ENCODE peak calls at places on chromosomes 4 and X, in nine cellular contexts. One of them, this sample, is unnamed. For H3K27me3, the result is how much of the 10 kb centered on the place peaks cover.

GRCh38 chrX:153827016-153827415 is 3.3 kb downstream of the PDZD4 start:
- DNase-seq in IMR-90: no peak
- DNase-seq in CD8-positive, alpha-beta T cell: no peak
- DNase-seq in ascending aorta: no peak
- DNase-seq in brain microvascular endothelial cell: no peak
- DNase-seq in GM23248: no peak
- DNase-seq in left ventricle myocardium inferior: no peak
- DNase-seq in suprapubic skin: no peak
- DNase-seq in ovary: no peak
- DNase-seq in this sample: no peak

GRCh38 chr4:120071192-120071795 is 4.6 kb upstream of the MAD2L1 start:
- DNase-seq in left ventricle myocardium inferior: no peak
- DNase-seq in CD8-positive, alpha-beta T cell: peak
- DNase-seq in ovary: no peak
- DNase-seq in brain microvascular endothelial cell: peak
- DNase-seq in GM23248: peak
- DNase-seq in ascending aorta: no peak
- DNase-seq in IMR-90: peak
- DNase-seq in suprapubic skin: no peak
- DNase-seq in this sample: no peak

GRCh38 chrX:133120406-133120805 is 23.5 kb upstream of the USP26 start:
- DNase-seq in ovary: no peak
- DNase-seq in CD8-positive, alpha-beta T cell: no peak
- DNase-seq in GM23248: no peak
- DNase-seq in suprapubic skin: no peak
- DNase-seq in IMR-90: no peak
- DNase-seq in left ventricle myocardium inferior: no peak
- DNase-seq in ascending aorta: no peak
- DNase-seq in brain microvascular endothelial cell: no peak
- DNase-seq in this sample: no peak

GRCh38 chrX:139832728-139833309 is 100.0 kb downstream of the ATP11C start:
- DNase-seq in ascending aorta: no peak
- DNase-seq in GM23248: no peak
- DNase-seq in IMR-90: no peak
- DNase-seq in left ventricle myocardium inferior: no peak
- DNase-seq in suprapubic skin: no peak
- DNase-seq in CD8-positive, alpha-beta T cell: no peak
- DNase-seq in ovary: no peak
- DNase-seq in brain microvascular endothelial cell: no peak
- DNase-seq in this sample: no peak

GRCh38 chr4:184472540-184473264 is 1.6 kb downstream of the IRF2 start:
- DNase-seq in GM23248: peak
- DNase-seq in suprapubic skin: peak
- DNase-seq in CD8-positive, alpha-beta T cell: peak
- DNase-seq in ascending aorta: peak
- DNase-seq in ovary: peak
- DNase-seq in left ventricle myocardium inferior: peak
- DNase-seq in IMR-90: peak
- DNase-seq in brain microvascular endothelial cell: peak
- DNase-seq in this sample: peak

GRCh38 chrX:94178145-94178790 is 504.3 kb downstream of the FAM133A start:
- DNase-seq in left ventricle myocardium inferior: no peak
- DNase-seq in IMR-90: no peak
- DNase-seq in ascending aorta: no peak
- DNase-seq in suprapubic skin: no peak
- DNase-seq in CD8-positive, alpha-beta T cell: no peak
- DNase-seq in ovary: no peak
- DNase-seq in GM23248: peak
- DNase-seq in brain microvascular endothelial cell: no peak
- DNase-seq in this sample: no peak

GRCh38 chr4:132759199-132759780 is 389.8 kb upstream of the PCDH10 start:
- DNase-seq in IMR-90: no peak
- DNase-seq in GM23248: no peak
- DNase-seq in CD8-positive, alpha-beta T cell: no peak
- DNase-seq in ovary: no peak
- DNase-seq in ascending aorta: no peak
- DNase-seq in brain microvascular endothelial cell: no peak
- DNase-seq in left ventricle myocardium inferior: no peak
- DNase-seq in suprapubic skin: no peak
- DNase-seq in this sample: no peak

GRCh38 chrX:118058924-118059323 is 57.7 kb downstream of the KLHL13 start:
- DNase-seq in GM23248: no peak
- DNase-seq in IMR-90: peak
- DNase-seq in suprapubic skin: no peak
- DNase-seq in CD8-positive, alpha-beta T cell: no peak
- DNase-seq in ascending aorta: no peak
- DNase-seq in brain microvascular endothelial cell: no peak
- DNase-seq in left ventricle myocardium inferior: no peak
- DNase-seq in ovary: no peak
- DNase-seq in this sample: no peak

GRCh38 chr4:125115941-125116340 is 198.8 kb upstream of the FAT4 start:
- DNase-seq in CD8-positive, alpha-beta T cell: no peak
- DNase-seq in ovary: no peak
- DNase-seq in left ventricle myocardium inferior: no peak
- DNase-seq in suprapubic skin: no peak
- DNase-seq in brain microvascular endothelial cell: peak
- DNase-seq in GM23248: peak
- DNase-seq in IMR-90: peak
- DNase-seq in ascending aorta: no peak
- DNase-seq in this sample: no peak

GRCh38 chr4:145709843-145710242 is 29.9 kb downstream of the C4orf51 start:
- DNase-seq in ascending aorta: no peak
- DNase-seq in ovary: no peak
- DNase-seq in CD8-positive, alpha-beta T cell: no peak
- DNase-seq in suprapubic skin: no peak
- DNase-seq in GM23248: peak
- DNase-seq in left ventricle myocardium inferior: no peak
- DNase-seq in brain microvascular endothelial cell: peak
- DNase-seq in IMR-90: peak
- DNase-seq in this sample: no peak

GRCh38 chr4:82493721-82494425 is 63.5 kb downstream of the ENOPH1 start:
- DNase-seq in ascending aorta: no peak
- DNase-seq in ovary: no peak
- DNase-seq in CD8-positive, alpha-beta T cell: no peak
- DNase-seq in IMR-90: peak
- DNase-seq in suprapubic skin: no peak
- DNase-seq in brain microvascular endothelial cell: no peak
- DNase-seq in GM23248: peak
- DNase-seq in left ventricle myocardium inferior: no peak
- DNase-seq in this sample: no peak

GRCh38 chr4:164027805-164028204 is 533.3 kb downstream of the TMA16 start:
- DNase-seq in brain microvascular endothelial cell: no peak
- DNase-seq in ascending aorta: no peak
- DNase-seq in IMR-90: no peak
- DNase-seq in suprapubic skin: no peak
- DNase-seq in left ventricle myocardium inferior: no peak
- DNase-seq in GM23248: no peak
- DNase-seq in CD8-positive, alpha-beta T cell: no peak
- DNase-seq in ovary: no peak
- DNase-seq in this sample: no peak

GRCh38 chr4:106266201-106266600 is 49.8 kb downstream of the TBCK start:
- DNase-seq in left ventricle myocardium inferior: no peak
- DNase-seq in brain microvascular endothelial cell: peak
- DNase-seq in CD8-positive, alpha-beta T cell: no peak
- DNase-seq in IMR-90: peak
- DNase-seq in suprapubic skin: no peak
- DNase-seq in GM23248: peak
- DNase-seq in ovary: no peak
- DNase-seq in ascending aorta: no peak
- DNase-seq in this sample: no peak

GRCh38 chrX:104833401-104833800 is 267.4 kb downstream of the IL1RAPL2 start:
- DNase-seq in CD8-positive, alpha-beta T cell: no peak
- DNase-seq in ascending aorta: no peak
- DNase-seq in brain microvascular endothelial cell: no peak
- DNase-seq in suprapubic skin: no peak
- DNase-seq in GM23248: peak
- DNase-seq in left ventricle myocardium inferior: no peak
- DNase-seq in ovary: no peak
- DNase-seq in IMR-90: no peak
- DNase-seq in this sample: no peak

GRCh38 chr4:2593003-2593402 is 56.6 kb downstream of the FAM193A start:
- DNase-seq in IMR-90: no peak
- DNase-seq in GM23248: no peak
- DNase-seq in suprapubic skin: no peak
- DNase-seq in brain microvascular endothelial cell: no peak
- DNase-seq in left ventricle myocardium inferior: no peak
- DNase-seq in ascending aorta: no peak
- DNase-seq in CD8-positive, alpha-beta T cell: no peak
- DNase-seq in ovary: no peak
- DNase-seq in this sample: no peak

GRCh38 chr4:110484767-110485166 is 8.8 kb downstream of the ENPEP start:
- DNase-seq in left ventricle myocardium inferior: no peak
- DNase-seq in ovary: no peak
- DNase-seq in ascending aorta: no peak
- DNase-seq in GM23248: peak
- DNase-seq in CD8-positive, alpha-beta T cell: no peak
- DNase-seq in brain microvascular endothelial cell: peak
- DNase-seq in IMR-90: peak
- DNase-seq in suprapubic skin: no peak
- DNase-seq in this sample: no peak

GRCh38 chr4:110483516-110483915 is 7.6 kb downstream of the ENPEP start:
- DNase-seq in suprapubic skin: no peak
- DNase-seq in brain microvascular endothelial cell: no peak
- DNase-seq in GM23248: peak
- DNase-seq in ovary: no peak
- DNase-seq in ascending aorta: no peak
- DNase-seq in IMR-90: no peak
- DNase-seq in left ventricle myocardium inferior: no peak
- DNase-seq in CD8-positive, alpha-beta T cell: no peak
- DNase-seq in this sample: no peak

GRCh38 chr4:110486226-110486625 is 10.3 kb downstream of the ENPEP start:
- DNase-seq in ovary: no peak
- DNase-seq in CD8-positive, alpha-beta T cell: no peak
- DNase-seq in left ventricle myocardium inferior: no peak
- DNase-seq in brain microvascular endothelial cell: no peak
- DNase-seq in IMR-90: no peak
- DNase-seq in ascending aorta: no peak
- DNase-seq in GM23248: no peak
- DNase-seq in suprapubic skin: no peak
- DNase-seq in this sample: no peak

GRCh38 chr4:110485452-110485851 is 9.5 kb downstream of the ENPEP start:
- DNase-seq in IMR-90: no peak
- DNase-seq in ascending aorta: no peak
- DNase-seq in suprapubic skin: no peak
- DNase-seq in GM23248: no peak
- DNase-seq in left ventricle myocardium inferior: no peak
- DNase-seq in brain microvascular endothelial cell: no peak
- DNase-seq in ovary: no peak
- DNase-seq in CD8-positive, alpha-beta T cell: no peak
- DNase-seq in this sample: no peak

GRCh38 chr4:110484029-110484428 is 8.1 kb downstream of the ENPEP start:
- DNase-seq in ascending aorta: no peak
- DNase-seq in suprapubic skin: no peak
- DNase-seq in GM23248: no peak
- DNase-seq in ovary: no peak
- DNase-seq in brain microvascular endothelial cell: no peak
- DNase-seq in CD8-positive, alpha-beta T cell: no peak
- DNase-seq in IMR-90: no peak
- DNase-seq in left ventricle myocardium inferior: no peak
- DNase-seq in this sample: no peak
- H3K27me3 ChIP-seq in ascending aorta: under half
- H3K27me3 ChIP-seq in suprapubic skin: under half
- H3K27me3 ChIP-seq in GM23248: under half
- H3K27me3 ChIP-seq in ovary: under half
- H3K27me3 ChIP-seq in brain microvascular endothelial cell: under half
- H3K27me3 ChIP-seq in CD8-positive, alpha-beta T cell: under half
- H3K27me3 ChIP-seq in IMR-90: under half
- H3K27me3 ChIP-seq in left ventricle myocardium inferior: under half
- H3K27me3 ChIP-seq in this sample: under half

DNA sequence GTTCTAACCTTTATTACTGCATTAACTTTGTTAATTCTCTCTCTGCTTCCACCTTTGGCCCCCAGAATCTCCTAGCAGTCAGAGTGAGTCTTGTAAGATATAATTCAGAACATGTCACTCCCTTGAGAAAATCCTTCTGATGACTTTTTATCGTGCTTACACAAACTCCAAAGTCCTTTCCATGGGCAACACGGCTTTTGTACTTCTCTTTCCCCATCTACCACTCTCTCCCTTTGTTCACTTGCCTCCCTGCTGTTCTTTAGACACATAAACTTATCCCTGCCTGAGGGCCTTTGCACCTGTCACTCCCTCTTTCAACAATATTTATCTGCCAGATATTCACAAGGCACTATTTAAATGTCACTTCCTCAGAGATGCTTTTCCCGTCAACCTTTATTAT is 64.8 kb downstream of the MAOB start:
- DNase-seq in GM23248: no peak
- DNase-seq in brain microvascular endothelial cell: no peak
- DNase-seq in suprapubic skin: no peak
- DNase-seq in IMR-90: no peak
- DNase-seq in ovary: no peak
- DNase-seq in CD8-positive, alpha-beta T cell: no peak
- DNase-seq in ascending aorta: no peak
- DNase-seq in left ventricle myocardium inferior: no peak
- DNase-seq in this sample: no peak
- H3K27ac ChIP-seq in GM23248: no peak
- H3K27ac ChIP-seq in brain microvascular endothelial cell: no peak
- H3K27ac ChIP-seq in suprapubic skin: no peak
- H3K27ac ChIP-seq in IMR-90: no peak
- H3K27ac ChIP-seq in ovary: no peak
- H3K27ac ChIP-seq in CD8-positive, alpha-beta T cell: no peak
- H3K27ac ChIP-seq in ascending aorta: no peak
- H3K27ac ChIP-seq in left ventricle myocardium inferior: no peak
- H3K27ac ChIP-seq in this sample: no peak

GRCh38 chr4:3721627-3722026 is 44.6 kb upstream of the ADRA2C start:
- DNase-seq in ascending aorta: peak
- DNase-seq in suprapubic skin: no peak
- DNase-seq in ovary: no peak
- DNase-seq in IMR-90: no peak
- DNase-seq in left ventricle myocardium inferior: no peak
- DNase-seq in brain microvascular endothelial cell: no peak
- DNase-seq in GM23248: no peak
- DNase-seq in CD8-positive, alpha-beta T cell: peak
- DNase-seq in this sample: no peak
- H3K27me3 ChIP-seq in ascending aorta: under half
- H3K27me3 ChIP-seq in suprapubic skin: half or more
- H3K27me3 ChIP-seq in ovary: under half
- H3K27me3 ChIP-seq in IMR-90: half or more
- H3K27me3 ChIP-seq in left ventricle myocardium inferior: half or more
- H3K27me3 ChIP-seq in brain microvascular endothelial cell: under half
- H3K27me3 ChIP-seq in GM23248: under half
- H3K27me3 ChIP-seq in CD8-positive, alpha-beta T cell: under half
- H3K27me3 ChIP-seq in this sample: under half

DNA sequence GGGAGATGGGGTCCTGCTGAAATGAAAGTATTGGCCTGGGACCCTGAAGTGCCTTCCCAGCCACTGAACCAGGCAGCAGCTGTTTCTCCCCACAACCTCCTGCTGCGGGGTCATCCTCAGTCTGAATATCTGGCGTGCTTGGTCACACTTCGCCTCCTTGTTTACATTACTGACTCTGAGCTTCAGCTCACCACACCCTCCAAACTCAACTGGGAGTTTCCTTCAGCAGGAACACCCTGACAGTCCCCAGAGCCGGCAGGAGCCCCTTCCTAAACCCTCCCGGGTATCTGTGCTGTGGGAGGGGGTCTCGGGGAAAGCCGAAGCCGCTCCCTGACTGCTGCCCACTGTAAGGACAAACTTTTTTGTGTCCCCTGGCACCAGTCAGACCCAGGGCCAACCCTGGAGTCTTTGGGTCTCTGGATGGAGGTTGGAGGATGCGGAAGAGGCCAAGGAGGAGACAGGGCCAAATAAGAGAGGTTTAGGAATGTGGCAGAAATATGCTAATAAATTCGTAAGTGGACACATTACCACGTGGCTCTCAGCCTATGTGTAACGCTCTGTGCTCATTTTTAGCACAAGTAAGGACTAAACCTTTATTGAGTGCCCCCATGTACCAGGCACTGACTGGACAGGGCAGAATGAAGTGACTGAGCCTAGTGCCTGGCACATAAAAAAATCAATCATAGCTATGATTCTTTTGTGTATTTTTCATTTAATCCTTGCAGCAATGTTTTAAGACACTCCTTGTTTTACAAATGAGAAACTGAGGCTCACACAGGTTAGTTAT is 20.7 kb downstream of the FHDC1 start:
- DNase-seq in GM23248: no peak
- DNase-seq in CD8-positive, alpha-beta T cell: no peak
- DNase-seq in suprapubic skin: no peak
- DNase-seq in ovary: no peak
- DNase-seq in ascending aorta: no peak
- DNase-seq in left ventricle myocardium inferior: no peak
- DNase-seq in brain microvascular endothelial cell: peak
- DNase-seq in IMR-90: peak
- DNase-seq in this sample: no peak
- H3K27ac ChIP-seq in GM23248: no peak
- H3K27ac ChIP-seq in CD8-positive, alpha-beta T cell: no peak
- H3K27ac ChIP-seq in suprapubic skin: no peak
- H3K27ac ChIP-seq in ovary: peak
- H3K27ac ChIP-seq in ascending aorta: no peak
- H3K27ac ChIP-seq in left ventricle myocardium inferior: peak
- H3K27ac ChIP-seq in brain microvascular endothelial cell: no peak
- H3K27ac ChIP-seq in IMR-90: no peak
- H3K27ac ChIP-seq in this sample: no peak